ENCODE peak calls at places on chromosomes 5 and 9, in seven cellular contexts. B is HFFc6; T is tibial nerve; D is CD8-positive, alpha-beta T cell; E is ovary; R is GM20000; I is coronary artery. C is an unnamed sample.
A peak's percentile ranks its signal among the peaks of the same experiment; 100 is the strongest.

GRCh38 chr9:19788614-19789271 is at the start of gene SLC24A2:
- DNase-seq in R (no peak), E (no peak), T (no peak), D (no peak), B (no peak), I (no peak), C (no peak)

GRCh38 chr9:92010705-92011536 is 60.9 kb upstream of the ROR2 start:
- DNase-seq in R (no peak), E (no peak), I (no peak), D (no peak), B (no peak), T (no peak), C (no peak)

GRCh38 chr5:169914766-169915165 is 65.5 kb downstream of the INSYN2B start:
- DNase-seq in T (peak; percentile 16), R (no peak), I (no peak), E (peak; percentile 46), D (no peak), B (peak; percentile 59), C (no peak)

GRCh38 chr5:160312960-160313734 is 783 bp upstream of the CCNJL start:
- DNase-seq in I (no peak), R (peak; percentile 29), E (no peak), T (no peak), D (no peak), B (no peak), C (no peak)

GRCh38 chr5:181223041-181223728 is at the start of gene TRIM41:
- DNase-seq in B (peak; percentile 98), R (peak; percentile 88), D (peak; percentile 99), I (peak; percentile 100), T (peak; percentile 95), E (peak; percentile 100), C (peak; percentile 99)

GRCh38 chr9:4362281-4362680 is 62.4 kb upstream of the GLIS3 start:
- DNase-seq in D (no peak), I (no peak), B (no peak), T (no peak), E (no peak), R (no peak), C (no peak)

GRCh38 chr9:76564300-76564699 is 105.3 kb downstream of the GCNT1 start:
- DNase-seq in R (no peak), I (no peak), T (no peak), B (peak; percentile 47), D (no peak), E (no peak), C (no peak)

GRCh38 chr5:197892-198489 is 6.7 kb downstream of the LRRC14B start:
- DNase-seq in R (no peak), B (no peak), E (no peak), I (no peak), D (no peak), T (no peak), C (no peak)

GRCh38 chr5:103428411-103428871 is 134.1 kb downstream of the NUDT12 start:
- DNase-seq in B (peak; percentile 84), T (no peak), R (no peak), E (no peak), D (no peak), I (no peak), C (peak; percentile 49)

GRCh38 chr9:134686896-134687295 is 45.3 kb downstream of the COL5A1 start:
- DNase-seq in R (no peak), B (no peak), T (no peak), E (no peak), I (no peak), D (no peak), C (no peak)

GRCh38 chr9:7055201-7055903 is 297.6 kb downstream of the KDM4C start:
- DNase-seq in T (no peak), E (no peak), B (no peak), D (no peak), I (no peak), R (peak; percentile 3), C (no peak)

GRCh38 chr9:70480405-70480980 is 66.0 kb upstream of the KLF9 start:
- DNase-seq in D (no peak), I (peak; percentile 95), R (no peak), B (no peak), T (peak; percentile 86), E (peak; percentile 88), C (peak; percentile 36)

GRCh38 chr9:15426019-15426418 is 3.3 kb downstream of the SNAPC3 start:
- DNase-seq in E (no peak), B (no peak), R (peak; percentile 57), I (no peak), D (no peak), T (no peak), C (no peak)

GRCh38 chr9:135253305-135254004 is 166.0 kb downstream of the OLFM1 start:
- DNase-seq in B (no peak), E (no peak), R (no peak), D (no peak), I (no peak), T (no peak), C (peak; percentile 32)

GRCh38 chr5:6937675-6938074 is 224.4 kb downstream of the TENT4A start:
- DNase-seq in E (no peak), I (no peak), B (no peak), D (no peak), R (no peak), T (no peak), C (no peak)

GRCh38 chr5:145408048-145408341 is 427.1 kb downstream of the PRELID2 start:
- DNase-seq in I (no peak), E (no peak), R (no peak), D (no peak), B (no peak), T (no peak), C (no peak)

GRCh38 chr5:115028557-115028956 is 141.2 kb downstream of the TRIM36 start:
- DNase-seq in T (no peak), D (no peak), E (no peak), R (no peak), I (no peak), B (no peak), C (no peak)

GRCh38 chr9:70589571-70590263 is 175.3 kb upstream of the KLF9 start:
- DNase-seq in B (peak; percentile 90), T (no peak), E (no peak), D (no peak), I (peak; percentile 90), R (no peak), C (no peak)

GRCh38 chr5:91433861-91434260 is 50.7 kb upstream of the ARRDC3 start:
- DNase-seq in D (no peak), B (no peak), T (no peak), I (no peak), E (no peak), R (no peak), C (no peak)

GRCh38 chr5:148632978-148633377 is 21.3 kb downstream of the HTR4 start:
- DNase-seq in D (no peak), T (no peak), R (no peak), I (no peak), B (no peak), E (no peak), C (no peak)

GRCh38 chr9:131024978-131025868 is 16.2 kb downstream of the LAMC3 start:
- DNase-seq in B (no peak), R (no peak), T (no peak), I (no peak), E (no peak), D (no peak), C (no peak)

GRCh38 chr5:5645891-5646290 is 223.4 kb downstream of the ICE1 start:
- DNase-seq in I (no peak), T (no peak), E (no peak), R (no peak), D (no peak), B (no peak), C (no peak)

GRCh38 chr5:74149395-74149794 is 491.1 kb downstream of the ENC1 start:
- DNase-seq in B (peak; percentile 80), R (no peak), I (no peak), D (no peak), T (no peak), E (no peak), C (peak; percentile 31)

GRCh38 chr5:172533399-172534228 is 79.3 kb upstream of the SH3PXD2B start:
- DNase-seq in E (no peak), D (no peak), B (no peak), I (peak; percentile 75), R (no peak), T (no peak), C (no peak)

GRCh38 chr5:66814146-66814991 is 218.2 kb downstream of the MAST4 start:
- DNase-seq in D (peak; percentile 38), T (no peak), B (peak; percentile 57), I (no peak), E (no peak), R (peak; percentile 65), C (peak; percentile 54)

GRCh38 chr9:117768740-117769400 is 64.7 kb downstream of the TLR4 start:
- DNase-seq in D (no peak), I (no peak), R (no peak), E (no peak), T (no peak), B (no peak), C (no peak)

GRCh38 chr5:25862276-25862675 is 1176.1 kb downstream of the CDH9 start:
- DNase-seq in B (no peak), D (no peak), R (no peak), T (no peak), E (no peak), I (no peak), C (no peak)
- TF ChIP-seq CTCF in B (no peak), D (no peak), R (no peak), T (no peak), E (no peak), I (no peak), C (no peak)

GRCh38 chr5:135204151-135204600 is 170.1 kb upstream of the PITX1 start:
- DNase-seq in I (no peak), D (no peak), B (peak; percentile 34), R (no peak), E (no peak), T (no peak), C (no peak)
- TF ChIP-seq CTCF in I (no peak), D (no peak), B (peak; percentile 83), R (no peak), E (no peak), T (no peak), C (peak; percentile 71)

GRCh38 chr9:68574150-68574549 is 33.5 kb upstream of the TMEM252 start:
- DNase-seq in D (no peak), B (no peak), T (no peak), E (no peak), I (no peak), R (no peak), C (no peak)
- TF ChIP-seq CTCF in D (no peak), B (peak; percentile 61), T (no peak), E (no peak), I (no peak), R (no peak), C (no peak)

GRCh38 chr5:171424726-171425125 is 5.3 kb downstream of the FGF18 start:
- DNase-seq in T (no peak), R (no peak), B (no peak), D (no peak), E (no peak), I (no peak), C (peak; percentile 47)

GRCh38 chr5:171421331-171422262 is 2.1 kb downstream of the FGF18 start:
- DNase-seq in E (no peak), D (no peak), R (no peak), B (no peak), I (peak; percentile 66), T (no peak), C (no peak)

GRCh38 chr5:171420429-171421231 is 1.2 kb downstream of the FGF18 start:
- DNase-seq in B (peak; percentile 74), I (peak; percentile 85), D (no peak), R (no peak), E (peak; percentile 80), T (peak; percentile 69), C (peak; percentile 38)

GRCh38 chr5:171422902-171423663 is 3.6 kb downstream of the FGF18 start:
- DNase-seq in B (no peak), D (no peak), E (no peak), R (no peak), T (no peak), I (peak; percentile 70), C (no peak)

GRCh38 chr5:171422495-171422894 is 3.0 kb downstream of the FGF18 start:
- DNase-seq in E (no peak), R (no peak), T (no peak), D (no peak), B (no peak), I (peak; percentile 68), C (no peak)
- TF ChIP-seq CTCF in E (no peak), R (no peak), T (no peak), D (no peak), B (no peak), I (no peak), C (no peak)

C was measured in Calu3.